ENCODE peak calls at places on chromosomes 11 and 22, in ten cellular contexts. J is esophagus squamous epithelium, X is tibial nerve, I is naive B cell, H is brain microvascular endothelial cell, C is SW 1271, P is NCI-H146, S is fibroblast of the aortic adventitia, N is EL, G is kidney tubule cell. T is an unnamed sample.

GRCh38 chr11:68839054-68839865 is 2.5 kb downstream of the CPT1A start:
- DNase-seq in J (peak; percentile 69), X (peak; percentile 91), I (peak; percentile 92), H (peak; percentile 55), C (peak; percentile 93), P (peak; percentile 91), S (peak; percentile 92), N (peak; percentile 94), G (peak; percentile 89), T (peak; percentile 83)

GRCh38 chr11:76752321-76753175 is 30.6 kb upstream of the TSKU start:
- DNase-seq in J (no peak), X (peak; percentile 89), I (no peak), H (peak; percentile 12), C (no peak), P (no peak), S (peak; percentile 97), N (peak; percentile 93), G (peak; percentile 25), T (peak; percentile 84)

GRCh38 chr11:88353386-88353785 is 15.8 kb upstream of the CTSC start:
- DNase-seq in J (no peak), X (no peak), I (no peak), H (no peak), C (no peak), P (no peak), S (no peak), N (no peak), G (no peak), T (no peak)

GRCh38 chr11:46294365-46295309 is 17.2 kb downstream of the CREB3L1 start:
- DNase-seq in J (no peak), X (no peak), I (no peak), H (peak; percentile 90), C (no peak), P (no peak), S (peak; percentile 77), N (peak; percentile 99), G (peak; percentile 87), T (no peak)

GRCh38 chr22:39314251-39314971 is 5.0 kb downstream of the RPL3 start:
- DNase-seq in J (no peak), X (no peak), I (no peak), H (no peak), C (peak; percentile 5), P (no peak), S (no peak), N (peak; percentile 42), G (peak; percentile 22), T (no peak)

GRCh38 chr11:94793002-94793401 is 24.8 kb downstream of the AMOTL1 start:
- DNase-seq in J (no peak), X (no peak), I (no peak), H (no peak), C (no peak), P (no peak), S (peak; percentile 63), N (peak; percentile 46), G (no peak), T (no peak)

GRCh38 chr11:10480026-10480425 is 25.0 kb downstream of the AMPD3 start:
- DNase-seq in J (no peak), X (no peak), I (no peak), H (no peak), C (no peak), P (no peak), S (no peak), N (no peak), G (no peak), T (no peak)

GRCh38 chr11:68028802-68029475 is 1.5 kb upstream of the NDUFS8 start:
- DNase-seq in J (no peak), X (no peak), I (no peak), H (no peak), C (peak; percentile 18), P (no peak), S (no peak), N (peak; percentile 69), G (peak; percentile 82), T (no peak)

GRCh38 chr22:38207898-38208432 is 6.2 kb downstream of the MAFF start:
- DNase-seq in J (no peak), X (no peak), I (no peak), H (no peak), C (no peak), P (no peak), S (no peak), N (no peak), G (no peak), T (no peak)

GRCh38 chr11:10329935-10330334 is 25.1 kb downstream of the ADM start:
- DNase-seq in J (no peak), X (no peak), I (no peak), H (peak; percentile 93), C (no peak), P (no peak), S (peak; percentile 90), N (peak; percentile 94), G (peak; percentile 45), T (no peak)

GRCh38 chr11:82049199-82049598 is 684.5 kb downstream of the FAM181B start:
- DNase-seq in J (no peak), X (no peak), I (no peak), H (no peak), C (no peak), P (no peak), S (no peak), N (no peak), G (no peak), T (no peak)

GRCh38 chr11:2093575-2094353 is 45.4 kb downstream of the IGF2 start:
- DNase-seq in J (no peak), X (no peak), I (no peak), H (no peak), C (no peak), P (no peak), S (no peak), N (no peak), G (no peak), T (no peak)

GRCh38 chr11:101915811-101916291 is 471 bp downstream of the ANGPTL5 start:
- DNase-seq in J (no peak), X (peak; percentile 67), I (peak; percentile 71), H (peak; percentile 48), C (peak; percentile 87), P (no peak), S (peak; percentile 49), N (peak; percentile 33), G (peak; percentile 58), T (no peak)

GRCh38 chr11:1022908-1023810 is 13.4 kb downstream of the MUC6 start:
- DNase-seq in J (no peak), X (no peak), I (no peak), H (no peak), C (no peak), P (no peak), S (no peak), N (no peak), G (no peak), T (no peak)

GRCh38 chr11:72306186-72306585 is 62.2 kb upstream of the PHOX2A start:
- DNase-seq in J (no peak), X (no peak), I (no peak), H (no peak), C (no peak), P (no peak), S (peak; percentile 10), N (no peak), G (no peak), T (no peak)

GRCh38 chr22:42180349-42180842 is 49.8 kb upstream of the CYP2D6 start:
- DNase-seq in J (no peak), X (peak; percentile 53), I (no peak), H (no peak), C (no peak), P (no peak), S (peak; percentile 22), N (no peak), G (peak; percentile 67), T (no peak)

GRCh38 chr11:119481667-119482400 is 58.9 kb upstream of the THY1 start:
- DNase-seq in J (no peak), X (no peak), I (no peak), H (no peak), C (no peak), P (no peak), S (no peak), N (no peak), G (no peak), T (no peak)

GRCh38 chr11:26947379-26947844 is 46.5 kb upstream of the FIBIN start:
- DNase-seq in J (no peak), X (peak; percentile 74), I (no peak), H (peak; percentile 99), C (no peak), P (no peak), S (peak; percentile 100), N (peak; percentile 98), G (peak; percentile 88), T (peak; percentile 14)

GRCh38 chr22:42270512-42271190 is at the start of gene TCF20:
- DNase-seq in J (no peak), X (peak; percentile 73), I (peak; percentile 82), H (peak; percentile 43), C (peak; percentile 54), P (peak; percentile 68), S (peak; percentile 62), N (peak; percentile 76), G (peak; percentile 78), T (no peak)

GRCh38 chr11:970319-970871 is 44.7 kb downstream of the AP2A2 start:
- DNase-seq in J (no peak), X (no peak), I (no peak), H (no peak), C (no peak), P (no peak), S (no peak), N (no peak), G (no peak), T (no peak)

GRCh38 chr11:111137846-111138245 is 107.7 kb upstream of the POU2AF2 start:
- DNase-seq in J (no peak), X (no peak), I (no peak), H (no peak), C (no peak), P (no peak), S (no peak), N (no peak), G (no peak), T (no peak)

GRCh38 chr22:31692186-31692886 is 30.3 kb upstream of the PISD start:
- DNase-seq in J (no peak), X (no peak), I (no peak), H (peak; percentile 53), C (no peak), P (no peak), S (no peak), N (peak; percentile 64), G (peak; percentile 27), T (no peak)

GRCh38 chr22:23405366-23405851 is 174.7 kb downstream of the IGLL1 start:
- DNase-seq in J (no peak), X (no peak), I (no peak), H (no peak), C (no peak), P (no peak), S (no peak), N (no peak), G (no peak), T (no peak)

GRCh38 chr11:24298126-24298525 is 198.7 kb upstream of the LUZP2 start:
- DNase-seq in J (no peak), X (no peak), I (no peak), H (no peak), C (no peak), P (no peak), S (no peak), N (no peak), G (no peak), T (no peak)

GRCh38 chr11:43547411-43547718 is 133.2 kb upstream of the HSD17B12 start:
- DNase-seq in J (no peak), X (no peak), I (no peak), H (no peak), C (no peak), P (no peak), S (no peak), N (no peak), G (no peak), T (no peak)